ENCODE peak calls at places on chromosomes 16 and 17, in six cellular contexts. One of them, this sample, is unnamed.

GRCh38 chr16:47732806-47733150 is 271.6 kb downstream of the PHKB start:
- DNase-seq in ELR: peak
- DNase-seq in endothelial cell: no peak
- DNase-seq in T-helper 9 cell: no peak
- DNase-seq in NCI-H69: no peak
- DNase-seq in fibroblast of villous mesenchyme: peak
- DNase-seq in this sample: peak

GRCh38 chr16:69166221-69166833 is 20.6 kb upstream of the SNTB2 start:
- DNase-seq in fibroblast of villous mesenchyme: peak
- DNase-seq in T-helper 9 cell: no peak
- DNase-seq in ELR: peak
- DNase-seq in endothelial cell: no peak
- DNase-seq in NCI-H69: no peak
- DNase-seq in this sample: peak

GRCh38 chr16:61791465-61791864 is 244.8 kb downstream of the CDH8 start:
- DNase-seq in fibroblast of villous mesenchyme: peak
- DNase-seq in endothelial cell: no peak
- DNase-seq in T-helper 9 cell: no peak
- DNase-seq in NCI-H69: no peak
- DNase-seq in ELR: no peak
- DNase-seq in this sample: no peak

GRCh38 chr17:31415004-31415454 is 23.6 kb downstream of the RAB11FIP4 start:
- DNase-seq in fibroblast of villous mesenchyme: no peak
- DNase-seq in T-helper 9 cell: no peak
- DNase-seq in endothelial cell: no peak
- DNase-seq in NCI-H69: no peak
- DNase-seq in ELR: no peak
- DNase-seq in this sample: no peak

GRCh38 chr16:8639694-8640093 is 18.2 kb downstream of the METTL22 start:
- DNase-seq in fibroblast of villous mesenchyme: no peak
- DNase-seq in T-helper 9 cell: no peak
- DNase-seq in endothelial cell: no peak
- DNase-seq in ELR: no peak
- DNase-seq in NCI-H69: no peak
- DNase-seq in this sample: no peak

GRCh38 chr16:77322757-77323156 is 112.1 kb downstream of the ADAMTS18 start:
- DNase-seq in ELR: no peak
- DNase-seq in NCI-H69: peak
- DNase-seq in endothelial cell: no peak
- DNase-seq in T-helper 9 cell: no peak
- DNase-seq in fibroblast of villous mesenchyme: no peak
- DNase-seq in this sample: no peak

GRCh38 chr17:10429416-10430045 is 7.8 kb upstream of the MYH8 start:
- DNase-seq in T-helper 9 cell: no peak
- DNase-seq in ELR: peak
- DNase-seq in endothelial cell: no peak
- DNase-seq in fibroblast of villous mesenchyme: peak
- DNase-seq in NCI-H69: no peak
- DNase-seq in this sample: no peak

GRCh38 chr17:36221187-36221586 is 10.3 kb downstream of the CCL4L2 start:
- DNase-seq in ELR: no peak
- DNase-seq in NCI-H69: no peak
- DNase-seq in fibroblast of villous mesenchyme: no peak
- DNase-seq in T-helper 9 cell: no peak
- DNase-seq in endothelial cell: no peak
- DNase-seq in this sample: no peak

GRCh38 chr17:64940055-64940454 is 20.8 kb upstream of the LRRC37A3 start:
- DNase-seq in ELR: no peak
- DNase-seq in fibroblast of villous mesenchyme: no peak
- DNase-seq in endothelial cell: no peak
- DNase-seq in T-helper 9 cell: no peak
- DNase-seq in NCI-H69: no peak
- DNase-seq in this sample: no peak

GRCh38 chr16:17238285-17239028 is 232.3 kb downstream of the XYLT1 start:
- DNase-seq in endothelial cell: no peak
- DNase-seq in T-helper 9 cell: no peak
- DNase-seq in NCI-H69: no peak
- DNase-seq in fibroblast of villous mesenchyme: no peak
- DNase-seq in ELR: no peak
- DNase-seq in this sample: no peak

GRCh38 chr17:32102172-32102571 is 40.1 kb upstream of the RHOT1 start:
- DNase-seq in ELR: no peak
- DNase-seq in T-helper 9 cell: no peak
- DNase-seq in NCI-H69: no peak
- DNase-seq in fibroblast of villous mesenchyme: no peak
- DNase-seq in endothelial cell: no peak
- DNase-seq in this sample: no peak

GRCh38 chr16:85491798-85492616 is 121.1 kb upstream of the GSE1 start:
- DNase-seq in fibroblast of villous mesenchyme: no peak
- DNase-seq in ELR: no peak
- DNase-seq in T-helper 9 cell: no peak
- DNase-seq in NCI-H69: no peak
- DNase-seq in endothelial cell: no peak
- DNase-seq in this sample: no peak

GRCh38 chr16:84718-85452 is 6.9 kb downstream of the MPG start:
- DNase-seq in fibroblast of villous mesenchyme: peak
- DNase-seq in NCI-H69: peak
- DNase-seq in ELR: peak
- DNase-seq in T-helper 9 cell: no peak
- DNase-seq in endothelial cell: peak
- DNase-seq in this sample: no peak

GRCh38 chr17:67970783-67971182 is 25.5 kb downstream of the C17orf58 start:
- DNase-seq in NCI-H69: no peak
- DNase-seq in T-helper 9 cell: no peak
- DNase-seq in ELR: no peak
- DNase-seq in endothelial cell: no peak
- DNase-seq in fibroblast of villous mesenchyme: no peak
- DNase-seq in this sample: no peak

GRCh38 chr17:38912221-38912813 is 13.1 kb upstream of the LASP1NB start:
- DNase-seq in fibroblast of villous mesenchyme: peak
- DNase-seq in endothelial cell: no peak
- DNase-seq in T-helper 9 cell: no peak
- DNase-seq in ELR: no peak
- DNase-seq in NCI-H69: no peak
- DNase-seq in this sample: no peak

GRCh38 chr16:87860553-87861299 is 8.6 kb downstream of the SLC7A5 start:
- DNase-seq in endothelial cell: no peak
- DNase-seq in ELR: peak
- DNase-seq in NCI-H69: peak
- DNase-seq in T-helper 9 cell: no peak
- DNase-seq in fibroblast of villous mesenchyme: peak
- DNase-seq in this sample: peak

GRCh38 chr17:41773731-41774193 is 12.7 kb downstream of the JUP start:
- DNase-seq in T-helper 9 cell: no peak
- DNase-seq in fibroblast of villous mesenchyme: peak
- DNase-seq in NCI-H69: peak
- DNase-seq in ELR: no peak
- DNase-seq in endothelial cell: no peak
- DNase-seq in this sample: no peak

GRCh38 chr17:28390123-28390522 is 15.9 kb downstream of the SLC46A1 start:
- DNase-seq in T-helper 9 cell: no peak
- DNase-seq in NCI-H69: no peak
- DNase-seq in fibroblast of villous mesenchyme: no peak
- DNase-seq in endothelial cell: no peak
- DNase-seq in ELR: no peak
- DNase-seq in this sample: no peak

GRCh38 chr17:28599311-28600184 is 723 bp upstream of the SPAG5 start:
- DNase-seq in fibroblast of villous mesenchyme: peak
- DNase-seq in NCI-H69: peak
- DNase-seq in T-helper 9 cell: peak
- DNase-seq in ELR: peak
- DNase-seq in endothelial cell: no peak
- DNase-seq in this sample: peak

GRCh38 chr17:28675980-28676379 is 14.0 kb downstream of the SUPT6H start:
- DNase-seq in ELR: peak
- DNase-seq in endothelial cell: no peak
- DNase-seq in fibroblast of villous mesenchyme: no peak
- DNase-seq in NCI-H69: peak
- DNase-seq in T-helper 9 cell: no peak
- DNase-seq in this sample: no peak

GRCh38 chr17:545156-545555 is 169.5 kb downstream of the VPS53 start:
- DNase-seq in fibroblast of villous mesenchyme: no peak
- DNase-seq in T-helper 9 cell: no peak
- DNase-seq in NCI-H69: no peak
- DNase-seq in ELR: no peak
- DNase-seq in endothelial cell: no peak
- DNase-seq in this sample: no peak

GRCh38 chr16:35664091-35664693 is 2204.8 kb downstream of the TP53TG3F start:
- DNase-seq in NCI-H69: no peak
- DNase-seq in endothelial cell: no peak
- DNase-seq in T-helper 9 cell: no peak
- DNase-seq in ELR: no peak
- DNase-seq in fibroblast of villous mesenchyme: no peak
- DNase-seq in this sample: no peak

GRCh38 chr16:11258553-11259287 is 2.7 kb upstream of the SOCS1 start:
- DNase-seq in fibroblast of villous mesenchyme: peak
- DNase-seq in NCI-H69: no peak
- DNase-seq in ELR: no peak
- DNase-seq in T-helper 9 cell: no peak
- DNase-seq in endothelial cell: no peak
- DNase-seq in this sample: no peak

GRCh38 chr17:45758544-45758943 is 25.6 kb upstream of the CRHR1 start:
- DNase-seq in endothelial cell: no peak
- DNase-seq in T-helper 9 cell: no peak
- DNase-seq in NCI-H69: no peak
- DNase-seq in ELR: no peak
- DNase-seq in fibroblast of villous mesenchyme: no peak
- DNase-seq in this sample: no peak

GRCh38 chr17:81336930-81337325 is 41.8 kb upstream of the SLC38A10 start:
- DNase-seq in NCI-H69: no peak
- DNase-seq in T-helper 9 cell: no peak
- DNase-seq in fibroblast of villous mesenchyme: no peak
- DNase-seq in endothelial cell: no peak
- DNase-seq in ELR: no peak
- DNase-seq in this sample: no peak

GRCh38 chr17:62064791-62065563 is at the start of gene MED13:
- DNase-seq in NCI-H69: peak
- DNase-seq in T-helper 9 cell: peak
- DNase-seq in fibroblast of villous mesenchyme: peak
- DNase-seq in endothelial cell: peak
- DNase-seq in ELR: peak
- DNase-seq in this sample: no peak

GRCh38 chr17:51612692-51613091 is 352.3 kb downstream of the UTP18 start:
- DNase-seq in ELR: no peak
- DNase-seq in fibroblast of villous mesenchyme: no peak
- DNase-seq in T-helper 9 cell: no peak
- DNase-seq in endothelial cell: no peak
- DNase-seq in NCI-H69: no peak
- DNase-seq in this sample: no peak

GRCh38 chr16:30997887-30998711 is 12.3 kb downstream of the STX1B start:
- DNase-seq in fibroblast of villous mesenchyme: peak
- DNase-seq in NCI-H69: peak
- DNase-seq in endothelial cell: no peak
- DNase-seq in ELR: peak
- DNase-seq in T-helper 9 cell: no peak
- DNase-seq in this sample: peak